ENCODE peak calls at places on chromosome 2, in seven cellular contexts. Q is heart right ventricle; K is Peyer's patch; I is effector memory CD4-positive, alpha-beta T cell; L is heart left ventricle; W is mesenchymal stem cell; N is uterus. O is an unnamed sample.

GRCh38 chr2:85886585-85886984 is 2.2 kb downstream of the ST3GAL5 start:
- DNase-seq in N (peak; percentile 79), K (no peak), I (no peak), Q (peak; percentile 32), L (peak; percentile 65), W (peak; percentile 98), O (peak; percentile 20)

GRCh38 chr2:96093528-96093927 is 22.8 kb downstream of the ADRA2B start:
- DNase-seq in L (no peak), W (no peak), K (peak; percentile 18), I (no peak), N (no peak), Q (no peak), O (no peak)

GRCh38 chr2:132384491-132385186 is 32.0 kb upstream of the GPR39 start:
- DNase-seq in W (no peak), I (no peak), L (no peak), K (no peak), Q (no peak), N (no peak), O (no peak)

GRCh38 chr2:20868377-20868776 is 45.5 kb upstream of the LDAH start:
- DNase-seq in I (peak; percentile 25), Q (no peak), N (no peak), K (no peak), L (no peak), W (no peak), O (no peak)

GRCh38 chr2:84768840-84769239 is 112.0 kb downstream of the TRABD2A start:
- DNase-seq in Q (no peak), I (no peak), L (no peak), W (no peak), N (no peak), K (no peak), O (peak; percentile 39)

GRCh38 chr2:33230133-33230618 is 246.3 kb upstream of the RASGRP3 start:
- DNase-seq in Q (no peak), W (no peak), I (no peak), K (no peak), N (no peak), L (no peak), O (no peak)

GRCh38 chr2:67773876-67774275 is 288.9 kb downstream of the C1D start:
- DNase-seq in K (no peak), L (no peak), I (no peak), Q (no peak), W (no peak), N (no peak), O (no peak)

GRCh38 chr2:215290980-215291599 is 20.8 kb upstream of the ATIC start:
- DNase-seq in I (no peak), W (no peak), Q (no peak), K (no peak), L (no peak), N (no peak), O (no peak)

GRCh38 chr2:179726461-179727180 is 134.8 kb downstream of the ZNF385B start:
- DNase-seq in N (no peak), W (no peak), I (no peak), L (no peak), K (no peak), Q (no peak), O (no peak)

GRCh38 chr2:49255325-49256023 is 101.2 kb upstream of the FSHR start:
- DNase-seq in Q (no peak), I (no peak), W (no peak), N (no peak), L (no peak), K (no peak), O (no peak)

GRCh38 chr2:60707750-60708371 is 48.2 kb upstream of the PAPOLG start:
- DNase-seq in N (no peak), W (peak; percentile 31), L (no peak), I (no peak), Q (no peak), K (no peak), O (peak; percentile 21)

GRCh38 chr2:142033393-142033792 is 97.4 kb downstream of the LRP1B start:
- DNase-seq in I (no peak), W (peak; percentile 3), Q (no peak), K (no peak), N (no peak), L (no peak), O (no peak)

GRCh38 chr2:113136828-113137775 is 9.7 kb downstream of the IL1RN start:
- DNase-seq in N (no peak), I (peak; percentile 15), L (no peak), Q (no peak), K (no peak), W (peak; percentile 47), O (peak; percentile 57)

GRCh38 chr2:100237770-100238169 is 84.5 kb downstream of the LONRF2 start:
- DNase-seq in I (no peak), W (no peak), Q (no peak), K (no peak), L (no peak), N (no peak), O (no peak)

GRCh38 chr2:237278593-237278992 is 135.4 kb downstream of the COL6A3 start:
- DNase-seq in N (peak; percentile 82), W (no peak), L (peak; percentile 82), K (no peak), I (no peak), Q (peak; percentile 53), O (no peak)

GRCh38 chr2:182540236-182540635 is 113.4 kb upstream of the PDE1A start:
- DNase-seq in W (no peak), N (no peak), K (no peak), I (no peak), L (no peak), Q (no peak), O (no peak)

GRCh38 chr2:236239276-236240065 is 24.7 kb downstream of the ASB18 start:
- DNase-seq in N (no peak), W (no peak), I (no peak), Q (no peak), L (no peak), K (no peak), O (no peak)

GRCh38 chr2:207122914-207123744 is 42.6 kb downstream of the KLF7 start:
- DNase-seq in N (no peak), I (no peak), W (no peak), Q (no peak), L (no peak), K (no peak), O (no peak)

GRCh38 chr2:236195726-236196125 is 27.5 kb upstream of the GBX2 start:
- DNase-seq in Q (no peak), N (no peak), I (no peak), L (no peak), K (no peak), W (no peak), O (no peak)

GRCh38 chr2:60152226-60152833 is 401.1 kb downstream of the BCL11A start:
- DNase-seq in I (no peak), L (no peak), K (no peak), W (peak; percentile 6), N (no peak), Q (no peak), O (peak; percentile 45)

GRCh38 chr2:231162036-231162345 is 36.4 kb upstream of the ARMC9 start:
- DNase-seq in K (no peak), Q (no peak), W (peak; percentile 99), I (no peak), N (no peak), L (no peak), O (no peak)
- H3K36me3 ChIP-seq in K (no peaks in the 10 kb centered on the region), Q (peaks cover 92% of the 10 kb centered on the region), W (peaks cover 3% of the 10 kb centered on the region), I (peaks cover 28% of the 10 kb centered on the region), N (no peaks in the 10 kb centered on the region), L (no peaks in the 10 kb centered on the region), O (peaks cover 12% of the 10 kb centered on the region)

DNA sequence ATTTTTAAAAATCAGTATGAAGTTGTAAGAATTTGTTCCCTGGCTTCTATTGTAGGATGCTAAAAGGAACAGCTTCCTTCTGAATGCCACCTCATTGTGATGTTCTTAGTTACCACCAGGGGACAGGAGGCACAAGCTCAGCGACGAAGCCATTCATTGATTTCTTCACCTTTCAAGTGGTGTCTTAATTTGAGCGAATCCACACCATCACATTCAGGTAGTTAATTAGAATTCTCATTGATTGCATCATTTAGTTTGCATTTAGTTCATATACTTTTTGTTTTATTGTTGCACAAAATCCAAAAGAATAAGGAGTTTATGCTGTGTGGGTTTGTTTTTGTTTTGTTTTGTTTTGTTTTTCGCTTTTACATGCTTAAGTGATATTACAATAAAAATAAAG is 23.1 kb downstream of the CYP27C1 start:
- DNase-seq in N (no peak), W (peak; percentile 27), Q (no peak), L (no peak), K (no peak), I (no peak), O (peak; percentile 43)
- H3K4me3 ChIP-seq in N (no peak overlapping the region), W (no peak overlapping the region), Q (no peak overlapping the region), L (no peak overlapping the region), K (no peak overlapping the region), I (peak overlapping the region; percentile 32), O (no peak overlapping the region)

GRCh38 chr2:169336677-169337076 is 25.7 kb downstream of the LRP2 start:
- DNase-seq in W (no peak), Q (no peak), L (no peak), N (no peak), I (no peak), K (no peak), O (no peak)
- H3K27ac ChIP-seq in W (no peak overlapping the region), Q (no peak overlapping the region), L (no peak overlapping the region), N (no peak overlapping the region), I (no peak overlapping the region), K (no peak overlapping the region), O (no peak overlapping the region)

GRCh38 chr2:241657851-241658254 is 20.4 kb downstream of the ATG4B start:
- DNase-seq in L (no peak), K (no peak), N (no peak), Q (no peak), W (no peak), I (no peak), O (no peak)
- H3K36me3 ChIP-seq in L (no peaks in the 10 kb centered on the region), K (no peaks in the 10 kb centered on the region), N (no peaks in the 10 kb centered on the region), Q (peaks cover 85% of the 10 kb centered on the region), W (peaks cover 74% of the 10 kb centered on the region), I (peaks cover 57% of the 10 kb centered on the region), O (peaks cover 17% of the 10 kb centered on the region)

GRCh38 chr2:219400562-219400961 is 12.8 kb upstream of the DNPEP start:
- DNase-seq in K (no peak), Q (no peak), N (no peak), L (no peak), I (no peak), W (no peak), O (no peak)

GRCh38 chr2:219401621-219402020 is 13.9 kb upstream of the DNPEP start:
- DNase-seq in Q (no peak), L (no peak), I (no peak), K (no peak), W (no peak), N (no peak), O (no peak)

GRCh38 chr2:219399716-219400478 is 12.2 kb upstream of the DNPEP start:
- DNase-seq in I (no peak), N (no peak), K (no peak), Q (no peak), W (peak; percentile 46), L (no peak), O (no peak)

GRCh38 chr2:219396863-219397457 is 9.2 kb upstream of the DNPEP start:
- DNase-seq in I (no peak), W (no peak), L (no peak), N (peak; percentile 4), Q (no peak), K (no peak), O (no peak)

DNA sequence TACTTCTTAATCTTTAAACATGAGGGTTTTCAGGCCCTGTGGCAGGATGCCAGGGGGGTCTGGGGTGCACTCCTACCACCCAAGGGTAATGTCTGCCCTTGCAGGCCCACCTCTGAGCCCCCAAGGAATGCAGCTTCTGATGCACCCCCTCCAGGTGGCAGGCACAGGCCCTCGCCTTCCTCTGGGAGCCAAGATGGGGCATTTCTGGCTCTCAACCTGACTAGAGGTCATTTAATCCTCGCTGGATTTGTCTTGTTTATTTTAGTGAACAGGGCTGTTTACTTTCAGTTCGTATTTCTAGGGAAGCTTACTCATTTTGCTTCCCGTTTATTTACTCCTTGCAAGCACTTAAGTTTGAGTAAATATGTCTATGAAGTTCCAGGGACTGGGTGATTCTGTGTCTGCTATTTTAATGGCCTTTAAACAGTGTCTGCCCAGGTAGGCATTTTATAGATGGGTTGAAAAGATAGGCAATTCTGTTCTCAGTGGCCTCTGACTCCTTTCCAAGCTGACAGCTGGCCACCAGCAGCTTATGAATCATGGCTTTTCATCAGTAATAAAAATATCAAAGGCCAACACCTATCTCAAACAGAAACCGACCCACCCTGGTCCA is 11.1 kb upstream of the DNPEP start:
- DNase-seq in N (no peak), L (no peak), Q (no peak), W (peak; percentile 90), I (no peak), K (no peak), O (peak; percentile 88)
- H3K4me3 ChIP-seq in N (no peak overlapping the region), L (no peak overlapping the region), Q (no peak overlapping the region), W (no peak overlapping the region), I (no peak overlapping the region), K (no peak overlapping the region), O (no peak overlapping the region)